ENCODE peak calls at places on chromosomes 5 and 9, in four cellular contexts. W is stimulated activated CD8-positive, alpha-beta memory T cell treated with anti-CD3 and anti-CD28 coated beads, Interleukin-4, amount 100 ng/mL, for 48 hours; F is hypothalamus; R is endothelial cell. C is an unnamed sample.
A peak's percentile ranks its signal among the peaks of the same experiment; 100 is the strongest.

GRCh38 chr5:21254161-21254560 is 1266.2 kb upstream of the CDH18 start:
- DNase-seq in W (no peak), R (no peak), F (no peak), C (no peak)

GRCh38 chr5:176365663-176366574 is 632 bp downstream of the ARL10 start:
- DNase-seq in F (no peak), W (peak; percentile 53), R (peak; percentile 21), C (no peak)

GRCh38 chr9:91844656-91845291 is 105.3 kb downstream of the ROR2 start:
- DNase-seq in W (no peak), F (no peak), R (no peak), C (no peak)

GRCh38 chr5:179319741-179320281 is 25.4 kb downstream of the ADAMTS2 start:
- DNase-seq in R (no peak), W (no peak), F (no peak), C (no peak)

GRCh38 chr5:62717211-62717927 is 138.8 kb downstream of the LRRC70 start:
- DNase-seq in W (no peak), R (no peak), F (no peak), C (no peak)

GRCh38 chr5:31664566-31664965 is 25.6 kb downstream of the PDZD2 start:
- DNase-seq in W (no peak), R (no peak), F (no peak), C (peak; percentile 31)

GRCh38 chr9:123011380-123011779 is 22.1 kb upstream of the GPR21 start:
- DNase-seq in F (no peak), R (no peak), W (no peak), C (no peak)

GRCh38 chr9:128389395-128390149 is 18.4 kb downstream of the URM1 start:
- DNase-seq in R (no peak), W (no peak), F (no peak), C (no peak)

GRCh38 chr9:77210116-77210515 is 32.8 kb downstream of the VPS13A start:
- DNase-seq in W (no peak), F (no peak), R (no peak), C (no peak)

GRCh38 chr9:33202552-33203300 is 35.6 kb upstream of the B4GALT1 start:
- DNase-seq in F (no peak), R (no peak), W (peak; percentile 44), C (no peak)

GRCh38 chr9:27701664-27702063 is 128.4 kb upstream of the C9orf72 start:
- DNase-seq in W (no peak), F (no peak), R (no peak), C (no peak)

GRCh38 chr5:177430146-177430951 is 3.9 kb downstream of the GRK6 start:
- DNase-seq in W (no peak), R (no peak), F (no peak), C (no peak)

GRCh38 chr9:137968235-137968634 is 90.7 kb downstream of the CACNA1B start:
- DNase-seq in F (no peak), R (no peak), W (no peak), C (no peak)

C was measured in NCI-H1930.